ENCODE peak calls at places on chromosome 21, in seven cellular contexts. U is cardiac fibroblast, A is keratinocyte, W is bronchial epithelial cell, O is osteocyte, B is B cell, Z is esophagus squamous epithelium. J is an unnamed sample.

GRCh38 chr21:44090332-44090731 is 16.9 kb upstream of the PWP2 start:
- DNase-seq in B (peak), O (peak), W (no peak), U (no peak), A (no peak), Z (no peak), J (no peak)

GRCh38 chr21:36987845-36988244 is 18.7 kb upstream of the RIPPLY3 start:
- DNase-seq in W (no peak), U (no peak), B (no peak), Z (no peak), A (no peak), O (no peak), J (no peak)

GRCh38 chr21:38945536-38946245 is 140.0 kb downstream of the ETS2 start:
- DNase-seq in U (no peak), Z (no peak), B (no peak), O (no peak), W (no peak), A (no peak), J (no peak)

GRCh38 chr21:17679002-17679600 is 66.4 kb upstream of the BTG3 start:
- DNase-seq in W (peak), U (peak), O (no peak), B (peak), Z (no peak), A (peak), J (no peak)

GRCh38 chr21:17146426-17146825 is 366.4 kb upstream of the CXADR start:
- DNase-seq in Z (no peak), O (no peak), A (no peak), U (no peak), B (no peak), W (no peak), J (no peak)

GRCh38 chr21:41663805-41664788 is 102.8 kb downstream of the RIPK4 start:
- DNase-seq in U (no peak), O (no peak), B (no peak), A (no peak), W (no peak), Z (no peak), J (no peak)

GRCh38 chr21:40699366-40699765 is 147.6 kb downstream of the DSCAM start:
- DNase-seq in W (no peak), U (no peak), Z (no peak), A (no peak), B (no peak), O (no peak), J (no peak)

GRCh38 chr21:27024971-27025370 is 58.1 kb upstream of the ADAMTS5 start:
- DNase-seq in O (no peak), W (no peak), U (no peak), Z (no peak), A (no peak), B (no peak), J (no peak)

GRCh38 chr21:41777934-41778815 is 11.3 kb upstream of the RIPK4 start:
- DNase-seq in A (no peak), W (peak), O (peak), Z (no peak), B (no peak), U (peak), J (no peak)

GRCh38 chr21:28884481-28884880 is 108.2 kb downstream of the LTN1 start:
- DNase-seq in O (no peak), B (no peak), A (no peak), Z (no peak), W (no peak), U (peak), J (no peak)

GRCh38 chr21:26385721-26386120 is 187.4 kb downstream of the CYYR1 start:
- DNase-seq in O (no peak), A (no peak), U (peak), Z (no peak), B (no peak), W (peak), J (no peak)

GRCh38 chr21:27631471-27631870 is 664.6 kb upstream of the ADAMTS5 start:
- DNase-seq in A (no peak), B (no peak), O (no peak), Z (no peak), W (no peak), U (peak), J (no peak)

GRCh38 chr21:43208561-43209332 is 39.9 kb downstream of the CRYAA start:
- DNase-seq in A (no peak), O (peak), U (no peak), Z (no peak), B (peak), W (no peak), J (no peak)

GRCh38 chr21:25370311-25370744 is 237.0 kb downstream of the MRPL39 start:
- DNase-seq in Z (no peak), W (peak), O (no peak), U (peak), A (peak), B (no peak), J (no peak)

GRCh38 chr21:34365794-34366193 is 2.0 kb downstream of the KCNE2 start:
- DNase-seq in Z (no peak), B (no peak), U (no peak), W (no peak), O (peak), A (no peak), J (no peak)

GRCh38 chr21:37072239-37072987 is 458 bp downstream of the PIGP start:
- DNase-seq in O (peak), Z (no peak), U (no peak), A (peak), B (no peak), W (peak), J (no peak)

GRCh38 chr21:33451634-33452071 is 28.1 kb downstream of the TMEM50B start:
- DNase-seq in O (no peak), U (no peak), Z (no peak), A (no peak), B (no peak), W (peak), J (no peak)

GRCh38 chr21:28336299-28336698 is 656.4 kb downstream of the LTN1 start:
- DNase-seq in W (peak), B (no peak), Z (no peak), O (no peak), A (no peak), U (peak), J (no peak)

GRCh38 chr21:42666918-42667317 is 13.5 kb downstream of the PDE9A start:
- DNase-seq in W (no peak), B (no peak), A (no peak), Z (no peak), U (no peak), O (no peak), J (no peak)

GRCh38 chr21:19844334-19844733 is 1153.9 kb upstream of the NCAM2 start:
- DNase-seq in B (no peak), O (no peak), Z (no peak), U (no peak), A (no peak), W (no peak), J (no peak)

GRCh38 chr21:20459838-20460237 is 538.4 kb upstream of the NCAM2 start:
- DNase-seq in W (no peak), O (no peak), Z (no peak), U (no peak), B (no peak), A (no peak), J (no peak)

GRCh38 chr21:34603002-34603709 is 11.8 kb downstream of the RCAN1 start:
- DNase-seq in B (peak), U (peak), O (peak), A (no peak), Z (no peak), W (peak), J (peak)

GRCh38 chr21:29657228-29657989 is 282.4 kb downstream of the GRIK1 start:
- DNase-seq in O (no peak), U (no peak), Z (no peak), W (no peak), A (no peak), B (no peak), J (no peak)

GRCh38 chr21:17089121-17089520 is 423.7 kb upstream of the CXADR start:
- DNase-seq in W (peak), A (no peak), U (no peak), Z (no peak), O (no peak), B (no peak), J (no peak)

GRCh38 chr21:38266732-38267131 is 9.9 kb downstream of the KCNJ15 start:
- DNase-seq in B (no peak), U (peak), A (no peak), Z (no peak), W (peak), O (no peak), J (no peak)

GRCh38 chr21:37429356-37429755 is 62.8 kb downstream of the DYRK1A start:
- DNase-seq in W (no peak), U (no peak), O (no peak), B (no peak), Z (no peak), A (no peak), J (no peak)

GRCh38 chr21:45407629-45408247 is 2.8 kb downstream of the COL18A1 start:
- DNase-seq in W (peak), Z (no peak), U (no peak), A (no peak), B (no peak), O (no peak), J (no peak)
- TF ChIP-seq CTCF in W (no peak), Z (no peak), U (peak), A (peak), B (no peak), O (no peak), J (no peak)

GRCh38 chr21:31902438-31902837 is 29.6 kb downstream of the HUNK start:
- DNase-seq in A (no peak), U (no peak), Z (no peak), B (no peak), O (no peak), W (no peak), J (no peak)
- TF ChIP-seq CTCF in A (no peak), U (no peak), Z (no peak), B (no peak), O (no peak), W (no peak), J (no peak)

DNA sequence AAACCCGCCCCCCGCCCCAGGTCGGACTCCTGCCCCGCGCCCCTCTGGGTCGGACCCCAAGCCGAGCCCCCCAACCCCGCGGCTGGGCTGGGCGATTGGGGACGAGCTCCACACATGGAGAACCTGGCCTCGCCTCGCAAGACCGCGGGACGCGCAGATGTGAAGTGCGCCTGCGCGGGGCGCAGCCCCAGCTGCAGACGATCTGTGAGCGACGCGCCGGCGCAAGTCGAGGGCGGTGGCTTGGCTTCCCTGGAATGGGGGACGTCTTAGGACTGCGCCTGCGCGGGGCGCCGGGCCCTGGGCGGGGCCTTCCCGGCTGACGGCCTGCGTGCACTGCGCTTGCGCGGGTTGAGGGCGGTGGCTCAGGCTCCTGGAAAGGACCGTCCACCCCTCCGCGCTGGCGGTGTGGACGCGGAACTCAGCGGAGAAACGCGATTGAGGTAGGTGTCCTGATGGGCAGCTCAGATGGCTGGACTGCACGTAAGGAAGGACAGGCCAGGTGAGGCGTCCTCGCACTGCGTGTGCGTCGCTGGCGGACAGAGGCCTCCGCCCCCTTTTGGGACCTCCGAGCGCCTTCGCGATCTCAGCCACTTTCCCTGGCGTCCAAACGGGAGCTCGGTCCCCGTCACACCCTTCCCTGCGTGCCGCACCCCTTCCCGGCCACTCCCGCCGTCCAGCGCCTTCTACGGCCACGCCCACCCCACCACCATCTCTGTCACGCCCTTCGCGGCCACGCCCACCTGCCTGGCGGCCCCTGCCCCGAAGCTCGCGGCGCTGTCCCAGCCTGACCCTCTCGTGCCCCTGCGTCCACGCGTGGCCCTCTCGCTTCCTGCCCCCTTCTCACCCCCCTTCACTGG is at the start of gene PRMT2:
- DNase-seq in O (peak), B (peak), Z (peak), W (peak), U (peak), A (peak), J (peak)
- TF ChIP-seq CTCF in O (no peak), B (no peak), Z (no peak), W (no peak), U (no peak), A (no peak), J (no peak)

DNA sequence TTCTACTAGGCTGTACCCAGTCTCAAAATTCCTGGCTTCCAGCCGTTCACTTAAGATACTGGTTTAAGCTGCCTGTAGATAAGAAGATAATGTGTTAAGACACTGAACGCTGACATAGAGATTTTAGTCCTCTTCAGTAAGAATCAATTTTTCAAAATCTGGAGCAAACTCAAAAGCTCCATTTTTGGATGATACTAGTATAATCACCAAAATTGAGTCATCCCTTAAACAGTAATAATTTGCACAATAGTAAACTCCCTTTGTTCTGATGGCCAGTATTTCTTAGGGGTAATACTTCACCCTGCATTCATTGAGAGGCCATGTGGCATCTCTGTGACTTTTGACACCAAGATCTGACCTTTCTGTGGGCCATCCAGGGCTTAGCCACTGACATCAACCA is 299.8 kb upstream of the USP25 start:
- DNase-seq in B (no peak), Z (no peak), W (no peak), U (no peak), O (no peak), A (no peak), J (no peak)
- TF ChIP-seq CTCF in B (no peak), Z (no peak), W (no peak), U (no peak), O (no peak), A (no peak), J (no peak)

GRCh38 chr21:15826147-15826780 is 96.5 kb downstream of the USP25 start:
- DNase-seq in B (peak), W (peak), U (peak), A (no peak), O (no peak), Z (no peak), J (no peak)
- TF ChIP-seq CTCF in B (peak), W (peak), U (peak), A (peak), O (peak), Z (peak), J (peak)

J was measured in natural killer cell.